ENCODE peak calls at places on chromosome 12, in six cellular contexts. L, P, Y, U, A and B are unnamed samples.

GRCh38 chr12:55742719-55743130 is at the start of gene GDF11:
- DNase-seq in P (peak), Y (peak), L (peak), U (peak), A (peak), B (peak)

GRCh38 chr12:1474059-1474537 is 120.3 kb downstream of the FBXL14 start:
- DNase-seq in A (peak), L (no peak), U (no peak), P (peak), Y (peak), B (no peak)

GRCh38 chr12:52245962-52246577 is 13.0 kb downstream of the KRT7 start:
- DNase-seq in A (no peak), L (no peak), Y (no peak), P (no peak), U (no peak), B (no peak)

GRCh38 chr12:57240069-57240921 is 10.7 kb downstream of the STAC3 start:
- DNase-seq in Y (no peak), L (peak), A (peak), P (peak), U (peak), B (peak)

GRCh38 chr12:122946690-122947271 is 19.5 kb downstream of the ABCB9 start:
- DNase-seq in P (peak), L (peak), Y (peak), A (peak), U (no peak), B (peak)

GRCh38 chr12:128267246-128267622 is 264 bp downstream of the TMEM132C start:
- DNase-seq in A (no peak), U (no peak), P (no peak), L (no peak), Y (no peak), B (no peak)

GRCh38 chr12:6849976-6850560 is 1.0 kb downstream of the CDCA3 start:
- DNase-seq in A (no peak), U (no peak), P (no peak), Y (no peak), L (no peak), B (no peak)

GRCh38 chr12:64616221-64616620 is 5.9 kb downstream of the RASSF3 start:
- DNase-seq in A (no peak), L (no peak), U (no peak), Y (no peak), P (peak), B (no peak)

GRCh38 chr12:54005531-54005852 is 3.3 kb upstream of the HOXC8 start:
- DNase-seq in L (no peak), P (no peak), U (no peak), Y (no peak), A (no peak), B (no peak)